ENCODE peak calls at places on chromosomes 16 and 17, in five cellular contexts. D, Q, U, K and N are unnamed samples.

GRCh38 chr16:54370653-54371052 is 84.1 kb upstream of the IRX3 start:
- DNase-seq in D (peak; percentile 43), Q (no peak), U (no peak), K (no peak), N (peak; percentile 13)

GRCh38 chr17:3385869-3386816 is at the start of gene OR3A2:
- DNase-seq in D (no peak), Q (peak; percentile 39), U (peak; percentile 12), K (no peak), N (no peak)

GRCh38 chr17:32953883-32954282 is 25.9 kb downstream of the TMEM98 start:
- DNase-seq in D (no peak), Q (no peak), U (no peak), K (no peak), N (no peak)

GRCh38 chr16:25048146-25048618 is 33.0 kb upstream of the ARHGAP17 start:
- DNase-seq in D (no peak), Q (no peak), U (no peak), K (no peak), N (no peak)

GRCh38 chr17:57889892-57890856 is 40.3 kb upstream of the MRPS23 start:
- DNase-seq in D (no peak), Q (no peak), U (no peak), K (no peak), N (no peak)

GRCh38 chr17:68861602-68862001 is 93.6 kb downstream of the ABCA8 start:
- DNase-seq in D (no peak), Q (no peak), U (no peak), K (peak; percentile 73), N (peak; percentile 89)

GRCh38 chr17:2137342-2138098 is 82.6 kb downstream of the HIC1 start:
- DNase-seq in D (no peak), Q (no peak), U (no peak), K (no peak), N (no peak)

GRCh38 chr17:77555741-77556291 is 402.7 kb upstream of the TNRC6C start:
- DNase-seq in D (no peak), Q (no peak), U (no peak), K (no peak), N (peak; percentile 63)

GRCh38 chr17:913207-913606 is 66.4 kb downstream of the NXN start:
- DNase-seq in D (no peak), Q (no peak), U (no peak), K (no peak), N (no peak)

GRCh38 chr16:58280846-58281301 is 14.0 kb downstream of the PRSS54 start:
- DNase-seq in D (no peak), Q (no peak), U (no peak), K (no peak), N (no peak)

GRCh38 chr16:88062341-88062861 is 111.2 kb downstream of the BANP start:
- DNase-seq in D (no peak), Q (no peak), U (no peak), K (no peak), N (no peak)

GRCh38 chr17:39818282-39819000 is 45.7 kb downstream of the IKZF3 start:
- DNase-seq in D (no peak), Q (no peak), U (no peak), K (no peak), N (no peak)

GRCh38 chr17:77322284-77322533 is 181.4 kb downstream of the SEC14L1 start:
- DNase-seq in D (no peak), Q (no peak), U (no peak), K (no peak), N (no peak)

GRCh38 chr17:57106107-57106835 is 21.2 kb downstream of the AKAP1 start:
- DNase-seq in D (peak; percentile 48), Q (no peak), U (no peak), K (no peak), N (no peak)

GRCh38 chr17:46742539-46743270 is 75.8 kb downstream of the WNT3 start:
- DNase-seq in D (no peak), Q (no peak), U (no peak), K (no peak), N (no peak)

GRCh38 chr17:5035356-5035755 is at the start of gene SLC52A1:
- DNase-seq in D (no peak), Q (no peak), U (no peak), K (no peak), N (no peak)